ENCODE peak calls at places on chromosomes 1 and 21, in seven cellular contexts. F is DND-41, L is OCI-LY7, T is heart right ventricle, A is GM10248, S is HFF-Myc, M is suprapubic skin. G is an unnamed sample.
A peak's percentile ranks its signal among the peaks of the same experiment; 100 is the strongest.

GRCh38 chr1:209629621-209630382 is 22.4 kb downstream of the LAMB3 start:
- DNase-seq in F (no peak), L (no peak), T (no peak), A (no peak), S (no peak), M (no peak), G (no peak)

GRCh38 chr1:212286437-212287131 is 1.4 kb downstream of the PPP2R5A start:
- DNase-seq in F (no peak), L (no peak), T (no peak), A (no peak), S (no peak), M (no peak), G (no peak)

GRCh38 chr1:150243003-150243402 is 7.1 kb upstream of the ANP32E start:
- DNase-seq in F (peak; percentile 1), L (no peak), T (no peak), A (no peak), S (no peak), M (no peak), G (no peak)

GRCh38 chr1:117290855-117291254 is 76.4 kb upstream of the MAN1A2 start:
- DNase-seq in F (no peak), L (no peak), T (no peak), A (no peak), S (no peak), M (no peak), G (no peak)

GRCh38 chr1:39508857-39509305 is 17.4 kb downstream of the BMP8A start:
- DNase-seq in F (no peak), L (peak; percentile 43), T (no peak), A (peak; percentile 53), S (no peak), M (no peak), G (no peak)

GRCh38 chr21:42599486-42599885 is 53.9 kb upstream of the PDE9A start:
- DNase-seq in F (no peak), L (no peak), T (no peak), A (no peak), S (no peak), M (no peak), G (no peak)

GRCh38 chr1:23745515-23745914 is 2.2 kb downstream of the ELOA start:
- DNase-seq in F (no peak), L (peak; percentile 75), T (no peak), A (peak; percentile 69), S (no peak), M (no peak), G (no peak)

GRCh38 chr1:3323791-3324703 is 130.4 kb upstream of the ARHGEF16 start:
- DNase-seq in F (no peak), L (no peak), T (no peak), A (no peak), S (no peak), M (no peak), G (no peak)

GRCh38 chr21:36803801-36804452 is 105.0 kb downstream of the SIM2 start:
- DNase-seq in F (no peak), L (no peak), T (no peak), A (no peak), S (no peak), M (no peak), G (no peak)

GRCh38 chr1:150549496-150550221 is 451 bp downstream of the ADAMTSL4 start:
- DNase-seq in F (no peak), L (no peak), T (no peak), A (no peak), S (no peak), M (peak; percentile 88), G (no peak)

GRCh38 chr1:22141493-22141892 is 1.4 kb downstream of the WNT4 start:
- DNase-seq in F (no peak), L (no peak), T (no peak), A (no peak), S (no peak), M (no peak), G (no peak)

GRCh38 chr1:228358764-228359612 is 47.6 kb downstream of the TRIM11 start:
- DNase-seq in F (no peak), L (no peak), T (peak; percentile 30), A (no peak), S (no peak), M (no peak), G (no peak)

GRCh38 chr1:113929750-113930498 is 800 bp downstream of the HIPK1 start:
- DNase-seq in F (peak; percentile 48), L (peak; percentile 74), T (no peak), A (peak; percentile 64), S (no peak), M (peak; percentile 82), G (peak; percentile 64)

GRCh38 chr1:40824591-40825429 is 37.4 kb downstream of the CITED4 start:
- DNase-seq in F (no peak), L (no peak), T (no peak), A (no peak), S (no peak), M (no peak), G (no peak)

GRCh38 chr1:225919906-225920305 is 4.1 kb downstream of the PYCR2 start:
- DNase-seq in F (peak; percentile 80), L (no peak), T (peak; percentile 67), A (no peak), S (peak; percentile 81), M (peak; percentile 85), G (no peak)

GRCh38 chr1:174874337-174875053 is 125.3 kb upstream of the CACYBP start:
- DNase-seq in F (no peak), L (peak; percentile 76), T (no peak), A (peak; percentile 39), S (no peak), M (no peak), G (peak; percentile 46)

GRCh38 chr1:41281367-41281766 is 39.3 kb upstream of the SCMH1 start:
- DNase-seq in F (no peak), L (no peak), T (no peak), A (no peak), S (no peak), M (no peak), G (no peak)

GRCh38 chr1:23216771-23217420 is 406 bp downstream of the HTR1D start:
- DNase-seq in F (no peak), L (peak; percentile 16), T (peak; percentile 34), A (peak; percentile 63), S (no peak), M (no peak), G (peak; percentile 40)

GRCh38 chr1:30465096-30465495 is 258.3 kb downstream of the MATN1 start:
- DNase-seq in F (no peak), L (no peak), T (no peak), A (no peak), S (no peak), M (no peak), G (no peak)

DNA sequence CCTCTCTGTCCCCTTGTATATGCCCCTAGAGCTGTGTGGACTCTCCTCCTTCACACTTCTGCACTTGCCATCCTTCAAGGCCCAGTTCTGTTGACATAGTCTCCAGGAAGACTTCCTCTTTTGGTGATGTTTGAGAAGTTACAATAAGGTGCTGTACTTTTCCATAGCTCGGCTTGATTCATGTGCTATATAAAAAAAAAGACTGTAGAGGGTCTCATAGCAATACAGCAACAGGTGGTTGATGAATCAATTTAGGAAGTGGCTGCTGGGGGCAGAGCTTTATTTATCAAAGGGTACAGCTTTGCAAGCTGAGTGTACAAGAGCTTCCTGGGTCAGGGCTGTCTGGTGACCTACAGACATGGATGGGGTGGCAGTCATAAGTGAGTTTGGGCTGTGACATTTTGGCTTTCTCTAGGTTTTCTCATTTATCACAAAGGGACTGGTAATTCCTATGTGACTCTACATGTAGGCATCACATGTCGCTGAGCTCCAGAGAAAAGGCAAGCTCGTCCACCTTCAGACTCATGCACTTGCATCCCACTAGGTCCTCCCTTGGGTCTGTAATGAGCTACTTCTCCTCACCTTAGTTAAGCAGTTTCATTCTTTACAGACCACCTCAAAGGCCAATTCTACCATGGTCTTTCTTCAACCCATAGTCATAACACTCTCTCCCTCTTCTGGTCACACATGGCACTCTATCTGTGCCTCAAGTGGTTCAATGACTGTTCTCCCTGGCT is 102.5 kb downstream of the RUNX1 start:
- DNase-seq in F (no peak), L (peak; percentile 42), T (no peak), A (no peak), S (no peak), M (no peak), G (peak; percentile 19)
- TF ChIP-seq CTCF in F (peak; percentile 36), L (peak; percentile 27), T (no peak), A (no peak), S (peak; percentile 7), M (no peak), G (no peak)

GRCh38 chr1:152928671-152929070 is 18.3 kb upstream of the SPRR5 start:
- DNase-seq in F (no peak), L (no peak), T (no peak), A (no peak), S (no peak), M (no peak), G (no peak)

GRCh38 chr1:152926091-152926490 is 17.7 kb downstream of the IVL start:
- DNase-seq in F (no peak), L (peak; percentile 7), T (no peak), A (peak; percentile 52), S (no peak), M (no peak), G (no peak)

DNA sequence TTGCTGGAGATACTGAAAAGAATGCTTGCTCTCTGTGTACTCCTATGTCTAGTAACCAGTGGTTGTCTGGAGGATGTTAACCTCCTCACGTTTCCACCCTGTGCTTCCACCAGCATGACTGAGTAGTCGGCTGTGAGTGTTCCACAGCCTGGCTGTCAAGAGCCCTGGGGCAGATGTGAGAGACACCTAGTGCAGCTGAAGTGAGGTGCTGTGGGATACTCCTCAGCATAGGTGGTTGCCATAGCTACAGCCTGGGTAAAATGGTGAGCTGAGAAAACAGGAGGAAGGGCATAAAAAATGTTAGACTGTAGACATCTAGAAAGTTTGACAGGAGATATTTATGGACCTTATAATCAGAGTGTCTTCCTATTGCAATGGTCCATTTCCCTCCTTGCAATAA is 15.8 kb downstream of the IVL start:
- DNase-seq in F (no peak), L (no peak), T (no peak), A (no peak), S (no peak), M (no peak), G (no peak)
- TF ChIP-seq CTCF in F (no peak), L (no peak), T (no peak), A (no peak), S (no peak), M (no peak), G (no peak)

GRCh38 chr1:107172450-107172849 is 31.6 kb downstream of the NTNG1 start:
- DNase-seq in F (no peak), L (no peak), T (no peak), A (no peak), S (no peak), M (no peak), G (no peak)
- TF ChIP-seq CTCF in F (no peak), L (no peak), T (no peak), A (no peak), S (no peak), M (no peak), G (no peak)

GRCh38 chr1:75203415-75204277 is 69.5 kb downstream of the LHX8 start:
- DNase-seq in F (peak; percentile 5), L (peak; percentile 37), T (no peak), A (peak; percentile 26), S (peak; percentile 9), M (no peak), G (no peak)

GRCh38 chr1:75211648-75212047 is 77.5 kb downstream of the LHX8 start:
- DNase-seq in F (no peak), L (no peak), T (no peak), A (no peak), S (no peak), M (no peak), G (no peak)

DNA sequence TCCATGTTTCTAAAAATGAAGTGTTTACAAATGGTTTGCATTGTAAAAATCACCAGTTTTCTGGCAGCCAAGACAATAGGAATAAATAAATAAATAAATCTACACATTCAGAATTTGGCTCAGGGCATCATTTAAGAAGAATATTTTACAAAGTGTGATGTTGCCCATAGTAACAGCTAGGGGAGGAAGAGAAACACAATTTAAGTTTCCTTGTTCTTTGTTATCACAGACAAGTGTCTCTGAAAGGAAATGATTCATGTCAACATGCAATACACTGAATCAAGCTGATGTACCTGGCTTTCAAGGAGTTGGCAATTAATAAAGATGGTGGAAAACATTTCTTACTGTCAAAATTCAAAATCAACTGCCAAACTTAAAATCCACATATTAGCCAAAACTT is 74.7 kb downstream of the LHX8 start:
- DNase-seq in F (no peak), L (no peak), T (no peak), A (no peak), S (no peak), M (no peak), G (no peak)
- TF ChIP-seq CTCF in F (no peak), L (no peak), T (no peak), A (no peak), S (no peak), M (no peak), G (no peak)

G was measured in B cell.